ENCODE peak calls at places on chromosomes 6 and 20, in five cellular contexts. D is GM12878, X is H1, U is HepG2, R is K562. N is an unnamed sample.

GRCh38 chr6:19465240-19465639 is 371.9 kb upstream of the ID4 start:
- DNase-seq in U (no peak), D (no peak), X (no peak), R (no peak), N (no peak)

GRCh38 chr20:11411765-11412164 is 505.9 kb upstream of the BTBD3 start:
- DNase-seq in U (no peak), X (no peak), D (no peak), R (no peak), N (no peak)

GRCh38 chr6:135651964-135652755 is 154.6 kb upstream of the AHI1 start:
- DNase-seq in X (no peak), R (no peak), U (no peak), D (peak; percentile 51), N (no peak)

GRCh38 chr20:20721489-20721888 is 9.0 kb upstream of the RALGAPA2 start:
- DNase-seq in U (no peak), X (no peak), D (no peak), R (no peak), N (no peak)

GRCh38 chr6:158629376-158630221 is 14.9 kb downstream of the DYNLT1 start:
- DNase-seq in X (peak; percentile 60), R (no peak), U (peak; percentile 71), D (no peak), N (no peak)

GRCh38 chr20:38730989-38731737 is 6.9 kb downstream of the SLC32A1 start:
- DNase-seq in U (peak; percentile 62), R (peak; percentile 92), D (no peak), X (peak; percentile 99), N (peak; percentile 93)

GRCh38 chr6:138429731-138430130 is 25.7 kb downstream of the HEBP2 start:
- DNase-seq in U (no peak), X (no peak), R (no peak), D (no peak), N (no peak)

GRCh38 chr20:22905667-22906066 is 129.4 kb upstream of the SSTR4 start:
- DNase-seq in X (no peak), U (no peak), D (no peak), R (no peak), N (no peak)

GRCh38 chr20:57988828-57989227 is 239.6 kb downstream of the ANKRD60 start:
- DNase-seq in R (no peak), U (no peak), X (no peak), D (no peak), N (no peak)

GRCh38 chr6:134168580-134169223 is 116.3 kb upstream of the SLC2A12 start:
- DNase-seq in R (no peak), X (no peak), U (no peak), D (no peak), N (no peak)

GRCh38 chr20:44552950-44553908 is 29.1 kb upstream of the PKIG start:
- DNase-seq in R (no peak), D (no peak), X (no peak), U (peak; percentile 39), N (peak; percentile 46)

GRCh38 chr20:12984069-12984765 is 24.6 kb upstream of the SPTLC3 start:
- DNase-seq in R (no peak), U (no peak), D (no peak), X (no peak), N (no peak)

GRCh38 chr20:41276317-41276751 is 41.2 kb downstream of the ZHX3 start:
- DNase-seq in R (no peak), D (no peak), X (no peak), U (no peak), N (no peak)

GRCh38 chr6:30688569-30688968 is 2.1 kb upstream of the PPP1R18 start:
- DNase-seq in X (no peak), D (no peak), U (no peak), R (no peak), N (no peak)

GRCh38 chr6:12608016-12608860 is 108.3 kb upstream of the PHACTR1 start:
- DNase-seq in U (no peak), R (no peak), D (peak; percentile 90), X (no peak), N (no peak)

GRCh38 chr20:13325033-13325432 is 104.0 kb downstream of the ISM1 start:
- DNase-seq in D (no peak), X (peak; percentile 74), U (peak; percentile 74), R (peak; percentile 14), N (peak; percentile 75)

GRCh38 chr6:37352384-37352783 is 1.4 kb upstream of the RNF8 start:
- DNase-seq in X (no peak), D (no peak), R (no peak), U (no peak), N (no peak)

GRCh38 chr6:23339268-23339667 is 769.9 kb downstream of the HDGFL1 start:
- DNase-seq in R (no peak), U (no peak), D (no peak), X (no peak), N (no peak)

GRCh38 chr6:123091091-123091895 is 95.3 kb downstream of the CLVS2 start:
- DNase-seq in X (no peak), U (peak; percentile 3), R (no peak), D (no peak), N (peak; percentile 51)

GRCh38 chr6:47741807-47742206 is 40.0 kb upstream of the OPN5 start:
- DNase-seq in R (no peak), X (no peak), D (no peak), U (no peak), N (peak; percentile 4)

GRCh38 chr20:37172836-37173235 is 6.3 kb upstream of the RPN2 start:
- DNase-seq in D (no peak), U (no peak), X (no peak), R (no peak), N (no peak)

GRCh38 chr6:89518352-89519055 is 85.6 kb downstream of the ANKRD6 start:
- DNase-seq in R (no peak), D (no peak), U (no peak), X (no peak), N (no peak)

GRCh38 chr20:51378171-51378928 is 164.2 kb downstream of the NFATC2 start:
- DNase-seq in R (no peak), D (no peak), X (peak; percentile 58), U (no peak), N (no peak)

GRCh38 chr6:84801250-84801649 is 36.9 kb upstream of the TBX18 start:
- DNase-seq in D (no peak), U (no peak), R (no peak), X (no peak), N (no peak)

GRCh38 chr6:53680489-53680888 is 14.9 kb upstream of the KLHL31 start:
- DNase-seq in R (no peak), D (no peak), U (no peak), X (no peak), N (no peak)

DNA sequence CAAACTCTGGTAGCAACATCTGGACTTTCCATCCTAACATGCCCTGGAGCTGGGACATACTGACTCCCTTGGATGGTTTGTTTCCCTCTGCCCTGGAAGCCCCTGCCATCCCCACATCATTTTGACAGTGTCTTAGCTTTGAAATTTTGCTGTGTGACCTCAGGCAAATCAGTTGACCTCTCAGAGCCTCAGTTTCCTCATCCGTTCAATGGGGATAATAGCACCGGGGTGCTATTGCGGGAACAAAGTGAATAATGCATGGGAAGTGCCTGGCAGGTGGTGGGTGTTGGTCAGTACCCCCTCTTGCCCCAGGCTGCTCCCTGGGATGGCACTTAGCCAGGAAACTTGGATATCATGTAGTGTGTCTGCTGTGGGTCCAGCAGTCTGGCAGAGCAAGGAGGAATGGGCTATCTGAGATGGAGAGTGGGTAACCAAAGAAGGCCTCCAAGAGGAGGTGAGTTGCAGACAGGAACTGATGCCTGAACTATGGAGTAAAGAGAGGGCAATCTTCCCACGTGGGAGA is 88.6 kb downstream of the MRPL14 start:
- DNase-seq in D (no peak), U (no peak), X (no peak), R (no peak), N (no peak)
- H3K4me1 ChIP-seq in D (peaks cover 5% of the 10 kb centered on the region), U (peaks cover 67% of the 10 kb centered on the region), X (peaks cover 18% of the 10 kb centered on the region), R (peaks cover 38% of the 10 kb centered on the region), N (peaks cover 83% of the 10 kb centered on the region)

GRCh38 chr6:11277275-11278206 is 45.1 kb upstream of the NEDD9 start:
- DNase-seq in X (no peak), R (no peak), D (peak; percentile 94), U (peak; percentile 90), N (peak; percentile 15)
- TF ChIP-seq CHD2 in X (no peak), R (no peak), D (peak; percentile 51), U (no peak), N (no peak)

GRCh38 chr6:107816818-107817217 is 7.3 kb downstream of the SCML4 start:
- DNase-seq in X (peak; percentile 14), R (no peak), U (peak; percentile 46), D (no peak), N (no peak)

GRCh38 chr6:107811591-107812218 is 12.4 kb downstream of the SCML4 start:
- DNase-seq in D (no peak), X (no peak), R (no peak), U (no peak), N (peak; percentile 8)

GRCh38 chr6:107815846-107816245 is 8.3 kb downstream of the SCML4 start:
- DNase-seq in U (no peak), X (peak; percentile 28), R (no peak), D (no peak), N (no peak)

GRCh38 chr6:107812370-107812769 is 11.7 kb downstream of the SCML4 start:
- DNase-seq in R (no peak), X (no peak), D (no peak), U (no peak), N (no peak)

DNA sequence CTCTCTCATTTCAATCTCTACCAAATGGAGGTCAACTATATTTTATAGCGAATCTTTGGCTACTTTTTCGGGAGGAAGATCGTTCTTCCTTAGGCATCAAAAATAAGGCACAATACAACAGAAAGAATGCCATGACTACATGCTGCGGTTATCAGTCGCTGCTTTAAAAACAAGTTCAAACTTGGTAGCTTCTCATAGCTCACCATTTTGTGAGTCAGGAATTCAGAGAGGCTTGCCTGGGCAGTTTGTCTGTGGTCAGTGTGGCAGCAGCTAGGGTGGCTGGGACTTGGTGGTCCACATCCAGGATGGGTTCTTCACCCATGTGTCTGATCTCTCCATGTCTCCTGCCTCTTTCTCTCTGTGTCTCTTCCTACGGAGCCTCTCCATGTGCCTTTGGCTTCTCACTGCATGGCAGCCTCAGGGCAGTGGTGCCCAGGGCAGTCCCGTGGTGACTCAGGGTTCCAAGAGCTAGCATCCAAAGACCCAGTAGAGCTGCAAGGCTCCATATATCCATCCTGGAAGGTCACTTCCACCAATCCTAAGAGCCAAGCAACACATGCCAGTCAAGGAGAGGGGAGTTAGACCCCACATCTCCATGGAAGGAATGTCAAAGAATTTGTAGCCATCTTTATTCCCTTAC is 10.4 kb downstream of the SCML4 start:
- DNase-seq in R (no peak), D (no peak), X (no peak), U (no peak), N (no peak)
- TF ChIP-seq KDM1A in R (no peak), D (no peak), X (no peak), U (no peak), N (no peak)

DNA sequence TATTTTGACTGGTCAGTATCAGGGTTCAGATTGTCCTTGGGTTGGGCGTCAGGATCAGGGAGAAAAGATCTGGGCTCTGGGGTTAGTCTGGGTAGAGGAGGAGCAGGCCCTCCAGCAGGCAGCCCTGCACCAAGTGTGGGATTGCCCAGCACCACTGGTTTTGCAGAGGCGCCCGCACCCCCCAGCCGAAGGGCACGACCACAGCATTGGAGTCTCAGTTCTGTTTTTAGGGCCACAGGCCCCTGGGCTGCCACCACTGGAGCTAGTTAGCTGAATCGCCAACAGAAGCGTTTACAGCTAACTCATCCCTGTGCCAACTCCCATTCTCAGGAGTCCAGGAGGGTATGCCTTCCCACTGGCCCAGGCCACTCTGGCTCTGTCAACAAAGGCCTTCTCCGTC is 84.2 kb downstream of the TCP11 start:
- DNase-seq in U (no peak), D (no peak), X (no peak), R (no peak), N (no peak)
- H3K4me1 ChIP-seq in U (peaks cover 4% of the 10 kb centered on the region), D (no peaks in the 10 kb centered on the region), X (peaks cover 3% of the 10 kb centered on the region), R (peaks cover 3% of the 10 kb centered on the region), N (no peaks in the 10 kb centered on the region)

GRCh38 chr6:136725124-136725523 is 67.2 kb downstream of the MAP3K5 start:
- DNase-seq in U (no peak), D (no peak), R (no peak), X (no peak), N (no peak)
- TF ChIP-seq CHD2 in U (no peak), D (no peak), R (no peak), X (no peak), N (no peak)

N was measured in A549.